ENCODE peak calls at places on chromosome 2, in eight cellular contexts. M is hepatic stellate cell; Z is activated T-cell treated with anti-CD3 and anti-CD28 coated beads, Interleukin-2, amount 50 U/mL, for 72 hours; U is NCI-H510A; H is stromal cell of bone marrow; A is NCI-H146; V is adrenal gland; Q is DMS53. I is an unnamed sample.

GRCh38 chr2:239532859-239533258 is 132.0 kb upstream of the HDAC4 start:
- DNase-seq in U (no peak), Q (peak; percentile 27), Z (no peak), V (peak; percentile 12), H (no peak), M (no peak), A (no peak), I (no peak)

GRCh38 chr2:85448840-85449588 is 30.5 kb downstream of the SH2D6 start:
- DNase-seq in M (no peak), A (no peak), U (no peak), H (no peak), V (peak; percentile 72), Z (no peak), Q (no peak), I (no peak)

GRCh38 chr2:145740302-145740701 is 1220.4 kb upstream of the ZEB2 start:
- DNase-seq in V (no peak), H (no peak), U (no peak), M (no peak), A (no peak), Q (no peak), Z (no peak), I (no peak)

GRCh38 chr2:46495347-46496030 is 16.1 kb downstream of the TMEM247 start:
- DNase-seq in Q (no peak), V (no peak), Z (no peak), M (peak; percentile 50), U (no peak), A (no peak), H (no peak), I (no peak)

GRCh38 chr2:95275601-95276243 is 1.5 kb downstream of the PROM2 start:
- DNase-seq in A (no peak), M (no peak), Z (no peak), V (no peak), U (no peak), Q (no peak), H (no peak), I (no peak)

GRCh38 chr2:192201116-192201515 is 6.4 kb upstream of the TMEFF2 start:
- DNase-seq in V (no peak), Q (no peak), Z (no peak), H (no peak), U (no peak), M (no peak), A (no peak), I (no peak)

GRCh38 chr2:240624950-240625621 is at the start of gene GPR35:
- DNase-seq in V (no peak), Q (peak; percentile 14), U (no peak), M (peak; percentile 56), A (no peak), H (no peak), Z (peak; percentile 90), I (no peak)

GRCh38 chr2:173090291-173090877 is 14.7 kb downstream of the MAP3K20 start:
- DNase-seq in Z (no peak), A (no peak), V (peak; percentile 4), Q (no peak), M (peak; percentile 31), H (no peak), U (no peak), I (no peak)

GRCh38 chr2:141557329-141558098 is 573.3 kb downstream of the LRP1B start:
- DNase-seq in V (no peak), A (no peak), U (no peak), Q (no peak), Z (no peak), H (peak; percentile 31), M (peak; percentile 16), I (no peak)

I was measured in nucleus accumbens.